ENCODE peak calls at places on chromosomes 12 and 14, in eight cellular contexts. V is activated CD8-positive, alpha-beta memory T cell treated with anti-CD3 and anti-CD28 coated beads for 24 hours; K is activated CD4-positive, alpha-beta T cell treated with anti-CD3 and anti-CD28 coated beads for 1 hour; T is KBM-7; Z is transverse colon; D is MM.1S; I is NCI-H1092; H is tibial artery. O is an unnamed sample.
A peak's percentile ranks its signal among the peaks of the same experiment; 100 is the strongest.

GRCh38 chr14:65412881-65413738 is 580 bp downstream of the FUT8 start:
- DNase-seq in V (peak; percentile 73), K (peak; percentile 8), D (no peak), I (peak; percentile 59), Z (peak; percentile 77), T (peak; percentile 73), H (peak; percentile 56), O (peak; percentile 48)

GRCh38 chr14:101058571-101058970 is 155.0 kb upstream of the RTL1 start:
- DNase-seq in D (no peak), I (no peak), H (no peak), Z (no peak), T (no peak), V (no peak), K (no peak), O (no peak)

GRCh38 chr14:99382071-99382640 is 98.5 kb downstream of the SETD3 start:
- DNase-seq in Z (no peak), V (no peak), T (no peak), H (no peak), K (no peak), I (no peak), D (no peak), O (no peak)

GRCh38 chr14:68470361-68470760 is 322.5 kb downstream of the ZFP36L1 start:
- DNase-seq in V (no peak), Z (no peak), H (no peak), K (no peak), I (no peak), D (no peak), T (no peak), O (no peak)

GRCh38 chr12:2997989-2998670 is 38.9 kb downstream of the TEAD4 start:
- DNase-seq in H (no peak), V (no peak), D (no peak), I (no peak), K (no peak), T (no peak), Z (no peak), O (no peak)

GRCh38 chr12:4265280-4265679 is 8.3 kb upstream of the CCND2 start:
- DNase-seq in K (no peak), D (no peak), T (no peak), V (no peak), I (no peak), Z (no peak), H (no peak), O (no peak)

GRCh38 chr14:104753528-104754212 is 723 bp downstream of the SIVA1 start:
- DNase-seq in V (peak; percentile 70), Z (peak; percentile 32), H (no peak), T (peak; percentile 15), I (no peak), D (no peak), K (no peak), O (no peak)

GRCh38 chr14:22448035-22448904 is 140.8 kb downstream of the DAD1 start:
- DNase-seq in T (peak; percentile 95), H (no peak), V (no peak), Z (no peak), D (no peak), K (no peak), I (no peak), O (no peak)

GRCh38 chr14:81062816-81063215 is 107.4 kb downstream of the TSHR start:
- DNase-seq in K (no peak), H (no peak), V (no peak), I (no peak), T (peak; percentile 48), D (peak; percentile 41), Z (no peak), O (no peak)

GRCh38 chr12:88496429-88497190 is 83.7 kb downstream of the KITLG start:
- DNase-seq in D (no peak), T (no peak), V (no peak), Z (no peak), I (no peak), H (no peak), K (no peak), O (no peak)

GRCh38 chr14:96091149-96091693 is 52.1 kb downstream of the C14orf132 start:
- DNase-seq in K (no peak), D (no peak), I (peak; percentile 86), Z (no peak), H (peak; percentile 19), T (no peak), V (no peak), O (peak; percentile 85)

GRCh38 chr14:54048736-54049135 is 92.1 kb upstream of the BMP4 start:
- DNase-seq in H (no peak), Z (no peak), V (no peak), T (no peak), D (no peak), K (no peak), I (no peak), O (no peak)

GRCh38 chr12:89770391-89770790 is 61.8 kb upstream of the ATP2B1 start:
- DNase-seq in T (no peak), Z (no peak), D (no peak), I (no peak), V (no peak), H (no peak), K (no peak), O (peak; percentile 65)

GRCh38 chr12:106110626-106111300 is 28.0 kb downstream of the NUAK1 start:
- DNase-seq in H (no peak), Z (peak; percentile 33), T (no peak), K (no peak), D (no peak), V (no peak), I (no peak), O (no peak)

GRCh38 chr14:100524933-100525243 is 62.3 kb downstream of the BEGAIN start:
- DNase-seq in H (no peak), T (peak; percentile 65), K (no peak), Z (no peak), V (peak; percentile 61), I (no peak), D (no peak), O (no peak)

GRCh38 chr12:67269632-67270578 is 747 bp downstream of the CAND1 start:
- DNase-seq in D (peak; percentile 56), Z (peak; percentile 54), I (peak; percentile 28), H (peak; percentile 33), K (peak; percentile 36), T (peak; percentile 61), V (peak; percentile 85), O (no peak)

GRCh38 chr14:105860615-105861580 is 334.5 kb downstream of the TMEM121 start:
- DNase-seq in K (no peak), H (peak; percentile 11), T (no peak), I (no peak), V (peak; percentile 65), D (peak; percentile 6), Z (peak; percentile 14), O (no peak)

GRCh38 chr12:95582230-95583058 is 31.2 kb upstream of the USP44 start:
- DNase-seq in V (no peak), K (no peak), Z (no peak), D (no peak), H (no peak), I (peak; percentile 22), T (peak; percentile 19), O (no peak)

GRCh38 chr12:51389302-51389999 is 1.8 kb downstream of the GALNT6 start:
- DNase-seq in H (no peak), I (no peak), T (no peak), Z (peak; percentile 37), K (no peak), D (no peak), V (peak; percentile 57), O (no peak)

GRCh38 chr14:22296722-22297121 is 292.3 kb downstream of the DAD1 start:
- DNase-seq in V (no peak), Z (no peak), I (no peak), K (no peak), T (no peak), H (no peak), D (peak; percentile 27), O (no peak)

GRCh38 chr12:8446642-8447547 is 8.9 kb upstream of the CLEC6A start:
- DNase-seq in T (peak; percentile 30), V (no peak), Z (no peak), K (no peak), D (no peak), I (no peak), H (no peak), O (no peak)

GRCh38 chr12:96198970-96199369 is 4.8 kb downstream of the ELK3 start:
- DNase-seq in D (no peak), K (no peak), I (no peak), H (no peak), Z (no peak), T (no peak), V (no peak), O (no peak)

GRCh38 chr12:27898022-27898421 is 74.5 kb downstream of the PTHLH start:
- DNase-seq in T (no peak), V (no peak), D (no peak), H (no peak), I (no peak), K (no peak), Z (no peak), O (no peak)

GRCh38 chr14:36700656-36701055 is 39.0 kb downstream of the PAX9 start:
- DNase-seq in H (no peak), D (peak; percentile 74), I (no peak), Z (no peak), K (no peak), V (no peak), T (no peak), O (no peak)

GRCh38 chr12:67784831-67785230 is 136.3 kb downstream of the DYRK2 start:
- DNase-seq in H (no peak), D (peak; percentile 15), T (no peak), I (no peak), K (no peak), V (no peak), Z (no peak), O (no peak)

GRCh38 chr12:95336387-95337067 is 118.9 kb downstream of the VEZT start:
- DNase-seq in I (peak; percentile 81), Z (peak; percentile 66), V (no peak), D (no peak), T (no peak), K (no peak), H (peak; percentile 57), O (peak; percentile 50)

GRCh38 chr12:18868673-18869072 is 130.8 kb downstream of the CAPZA3 start:
- DNase-seq in I (no peak), V (no peak), H (no peak), T (peak; percentile 31), Z (no peak), D (no peak), K (no peak), O (no peak)

O was measured in NCI-H524 treated with DMSO at 0.1 percent for 48 hours.